ENCODE peak calls at places on chromosomes 13 and 19, in ten cellular contexts. O, C, U, W, Y, J, F, E, I and V are unnamed samples.

GRCh38 chr13:33743438-33744368 is 74.2 kb upstream of the RFC3 start:
- DNase-seq in O (peak), C (no peak), U (no peak), W (no peak), Y (peak), J (no peak), F (no peak), E (no peak), I (no peak), V (no peak)

GRCh38 chr19:40962460-40962961 is 28.6 kb upstream of the CYP2B6 start:
- DNase-seq in O (peak), C (no peak), U (no peak), W (no peak), Y (no peak), J (peak), F (peak), E (peak), I (peak), V (no peak)

GRCh38 chr19:48506138-48506733 is 5.4 kb downstream of the LMTK3 start:
- DNase-seq in O (peak), C (no peak), U (no peak), W (no peak), Y (peak), J (peak), F (peak), E (peak), I (peak), V (no peak)

GRCh38 chr13:27130223-27131015 is 41.2 kb downstream of the USP12 start:
- DNase-seq in O (peak), C (no peak), U (no peak), W (no peak), Y (no peak), J (no peak), F (peak), E (peak), I (peak), V (no peak)

GRCh38 chr13:102825921-102826706 is 19.7 kb upstream of the ERCC5 start:
- DNase-seq in O (peak), C (no peak), U (no peak), W (no peak), Y (no peak), J (peak), F (peak), E (peak), I (peak), V (no peak)

GRCh38 chr13:87680298-87680697 is 9.1 kb downstream of the SLITRK5 start:
- DNase-seq in O (no peak), C (peak), U (no peak), W (no peak), Y (no peak), J (no peak), F (no peak), E (no peak), I (no peak), V (no peak)

GRCh38 chr19:23999821-24000610 is 85.3 kb downstream of the ZNF726 start:
- DNase-seq in O (no peak), C (no peak), U (no peak), W (no peak), Y (no peak), J (no peak), F (no peak), E (no peak), I (peak), V (no peak)

GRCh38 chr19:7293795-7294570 is at the start of gene INSR:
- DNase-seq in O (peak), C (peak), U (peak), W (peak), Y (peak), J (peak), F (peak), E (peak), I (peak), V (peak)

GRCh38 chr19:33325920-33326319 is 23.6 kb upstream of the CEBPA start:
- DNase-seq in O (peak), C (no peak), U (no peak), W (no peak), Y (no peak), J (no peak), F (peak), E (peak), I (no peak), V (no peak)

GRCh38 chr13:37640499-37640898 is 41.9 kb upstream of the POSTN start:
- DNase-seq in O (peak), C (peak), U (no peak), W (no peak), Y (no peak), J (peak), F (peak), E (peak), I (peak), V (no peak)

GRCh38 chr13:89695343-89696257 is 1651.9 kb upstream of the MIR17HG start:
- DNase-seq in O (peak), C (peak), U (peak), W (no peak), Y (peak), J (no peak), F (peak), E (peak), I (peak), V (peak)
- TF ChIP-seq CTCF in O (peak), C (peak), U (peak), W (peak), Y (peak), J (peak), F (peak), E (peak), I (peak), V (peak)

DNA sequence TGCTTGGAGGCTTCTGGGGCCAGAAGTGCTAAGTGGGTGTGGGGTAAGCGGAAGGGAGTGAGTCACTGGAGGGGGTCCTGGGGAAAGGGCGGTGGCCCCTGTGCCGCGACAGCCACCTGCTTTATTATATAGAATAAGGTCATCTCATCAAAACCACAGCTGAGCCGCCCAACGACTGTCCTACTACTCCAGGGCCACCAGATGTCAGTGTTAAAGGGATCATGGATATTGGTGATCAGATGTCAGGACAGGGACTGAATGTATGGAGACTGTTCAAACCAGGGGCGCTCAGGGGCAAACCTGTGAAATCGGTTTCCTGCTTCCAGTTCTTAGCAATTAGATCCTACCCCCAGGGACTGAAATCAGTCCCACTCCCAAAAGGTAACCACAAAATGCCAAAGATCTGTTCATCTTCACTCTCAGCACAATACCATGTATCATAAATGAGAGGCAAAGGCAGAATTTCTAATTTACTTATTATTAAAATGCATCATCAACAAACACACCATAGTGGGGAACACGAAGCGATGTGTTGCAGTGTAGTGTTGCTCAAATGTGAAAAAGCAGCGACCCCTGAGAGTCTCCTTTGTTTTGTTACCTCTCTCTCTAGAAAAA is 24.5 kb downstream of the ARL11 start:
- DNase-seq in O (peak), C (peak), U (peak), W (no peak), Y (peak), J (peak), F (peak), E (no peak), I (no peak), V (no peak)
- TF ChIP-seq CTCF in O (peak), C (peak), U (peak), W (peak), Y (peak), J (peak), F (peak), E (peak), I (peak), V (peak)

GRCh38 chr13:91078093-91078679 is 269.3 kb upstream of the MIR17HG start:
- DNase-seq in O (peak), C (no peak), U (no peak), W (no peak), Y (peak), J (no peak), F (no peak), E (no peak), I (no peak), V (no peak)
- TF ChIP-seq CTCF in O (peak), C (no peak), U (no peak), W (peak), Y (no peak), J (peak), F (no peak), E (no peak), I (peak), V (peak)

GRCh38 chr13:30257433-30258099 is 49.8 kb downstream of the KATNAL1 start:
- DNase-seq in O (no peak), C (no peak), U (no peak), W (no peak), Y (peak), J (no peak), F (peak), E (peak), I (no peak), V (no peak)

GRCh38 chr13:30256713-30257432 is 50.5 kb downstream of the KATNAL1 start:
- DNase-seq in O (peak), C (no peak), U (no peak), W (no peak), Y (no peak), J (no peak), F (peak), E (peak), I (no peak), V (no peak)

GRCh38 chr13:30253830-30254229 is 53.5 kb downstream of the KATNAL1 start:
- DNase-seq in O (no peak), C (no peak), U (no peak), W (no peak), Y (no peak), J (no peak), F (no peak), E (no peak), I (no peak), V (no peak)

DNA sequence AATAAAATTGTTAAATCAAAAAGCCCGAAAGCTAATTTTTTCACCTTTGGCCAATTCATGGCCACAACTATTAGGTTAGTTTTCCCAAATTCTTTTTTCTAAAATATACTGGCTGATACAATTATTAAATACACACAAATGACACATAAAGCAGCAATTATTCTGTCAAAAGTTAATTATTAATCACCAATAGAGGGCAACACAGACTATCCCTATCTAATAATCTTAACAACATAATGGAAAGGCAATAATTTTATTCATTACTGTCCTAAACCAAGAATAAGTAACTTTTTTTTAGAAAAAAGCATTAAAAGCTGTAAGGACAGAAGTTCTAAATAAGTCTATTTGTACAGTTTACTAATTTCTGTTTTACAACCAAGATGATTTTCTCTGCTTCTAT is 51.7 kb downstream of the KATNAL1 start:
- DNase-seq in O (no peak), C (no peak), U (no peak), W (no peak), Y (no peak), J (no peak), F (no peak), E (peak), I (no peak), V (no peak)
- TF ChIP-seq CTCF in O (no peak), C (no peak), U (no peak), W (peak), Y (no peak), J (peak), F (peak), E (no peak), I (peak), V (no peak)

GRCh38 chr13:51158923-51159322 is 47.8 kb upstream of the C13orf42 start:
- DNase-seq in O (peak), C (no peak), U (no peak), W (no peak), Y (no peak), J (no peak), F (peak), E (peak), I (no peak), V (no peak)

GRCh38 chr13:51154029-51154555 is 43.0 kb upstream of the C13orf42 start:
- DNase-seq in O (peak), C (no peak), U (no peak), W (no peak), Y (no peak), J (no peak), F (peak), E (peak), I (no peak), V (no peak)

GRCh38 chr13:51153527-51153926 is 42.5 kb upstream of the C13orf42 start:
- DNase-seq in O (peak), C (no peak), U (no peak), W (no peak), Y (no peak), J (no peak), F (no peak), E (no peak), I (no peak), V (no peak)

GRCh38 chr13:51156666-51157065 is 45.6 kb upstream of the C13orf42 start:
- DNase-seq in O (no peak), C (no peak), U (no peak), W (no peak), Y (no peak), J (no peak), F (no peak), E (no peak), I (no peak), V (no peak)

DNA sequence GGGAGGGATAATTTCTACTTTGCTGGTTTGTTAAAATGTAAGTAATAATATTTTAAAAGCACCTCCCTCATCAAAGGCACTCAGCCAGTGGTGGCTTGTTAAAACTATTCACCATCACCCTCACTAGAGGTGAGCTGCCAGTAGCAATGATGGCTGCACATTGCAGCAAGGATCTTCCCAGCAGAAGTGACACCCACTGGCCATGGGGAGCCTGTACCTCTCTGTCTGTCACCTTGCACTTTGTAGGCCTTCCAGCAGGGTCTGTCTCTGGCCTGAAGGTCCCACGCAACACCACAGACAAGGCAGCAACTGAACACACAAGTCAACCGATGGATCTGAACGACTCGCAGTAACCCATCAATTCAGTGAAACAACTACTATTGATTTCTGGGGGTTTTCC is 47.3 kb upstream of the C13orf42 start:
- DNase-seq in O (no peak), C (peak), U (no peak), W (no peak), Y (no peak), J (no peak), F (no peak), E (no peak), I (no peak), V (no peak)
- TF ChIP-seq CTCF in O (no peak), C (peak), U (no peak), W (no peak), Y (no peak), J (no peak), F (no peak), E (no peak), I (no peak), V (peak)

GRCh38 chr19:52600639-52601024 is 30.5 kb downstream of the ZNF701 start:
- DNase-seq in O (no peak), C (peak), U (peak), W (no peak), Y (no peak), J (no peak), F (no peak), E (no peak), I (no peak), V (peak)
- TF ChIP-seq CTCF in O (no peak), C (no peak), U (no peak), W (no peak), Y (no peak), J (no peak), F (no peak), E (no peak), I (no peak), V (no peak)

GRCh38 chr19:2207991-2208860 is 27.9 kb downstream of the PLEKHJ1 start:
- DNase-seq in O (peak), C (peak), U (peak), W (peak), Y (peak), J (peak), F (peak), E (peak), I (no peak), V (no peak)
- TF ChIP-seq CTCF in O (peak), C (peak), U (no peak), W (peak), Y (peak), J (peak), F (peak), E (peak), I (no peak), V (no peak)